ENCODE peak calls at places on chromosome 20, in four cellular contexts. L is mesendoderm, U is neuronal stem cell, Z is IMR-90. B is an unnamed sample.
A peak's percentile ranks its signal among the peaks of the same experiment; 100 is the strongest.

GRCh38 chr20:40191573-40191972 is 497.5 kb downstream of the MAFB start:
- DNase-seq in L (no peak), U (no peak), Z (no peak), B (no peak)

GRCh38 chr20:10185741-10186558 is 32.7 kb upstream of the SNAP25 start:
- DNase-seq in L (no peak), U (no peak), Z (no peak), B (no peak)

GRCh38 chr20:6783752-6784725 is 16.6 kb downstream of the BMP2 start:
- DNase-seq in L (no peak), U (no peak), Z (no peak), B (no peak)

GRCh38 chr20:13061381-13061780 is 52.6 kb downstream of the SPTLC3 start:
- DNase-seq in L (no peak), U (no peak), Z (no peak), B (no peak)

GRCh38 chr20:57425150-57426013 is 34.2 kb downstream of the RBM38 start:
- DNase-seq in L (peak; percentile 29), U (no peak), Z (peak; percentile 8), B (peak; percentile 58)

GRCh38 chr20:46631212-46631869 is 19.9 kb downstream of the SLC13A3 start:
- DNase-seq in L (peak; percentile 70), U (no peak), Z (peak; percentile 15), B (no peak)

GRCh38 chr20:20448891-20449290 is 81.0 kb downstream of the INSM1 start:
- DNase-seq in L (no peak), U (no peak), Z (no peak), B (no peak)

GRCh38 chr20:43409041-43409913 is 48.4 kb upstream of the SRSF6 start:
- DNase-seq in L (peak; percentile 79), U (peak; percentile 38), Z (peak; percentile 52), B (peak; percentile 70)

GRCh38 chr20:20440473-20440872 is 72.6 kb downstream of the INSM1 start:
- DNase-seq in L (no peak), U (no peak), Z (no peak), B (no peak)

GRCh38 chr20:17568045-17568788 is 1.7 kb upstream of the DSTN start:
- DNase-seq in L (peak; percentile 14), U (no peak), Z (no peak), B (no peak)

GRCh38 chr20:14951707-14952106 is 614.3 kb upstream of the FLRT3 start:
- DNase-seq in L (peak; percentile 75), U (no peak), Z (no peak), B (no peak)

GRCh38 chr20:10483691-10484090 is 48.6 kb downstream of the SLX4IP start:
- DNase-seq in L (no peak), U (no peak), Z (no peak), B (no peak)

GRCh38 chr20:48921883-48922867 is 664 bp downstream of the ARFGEF2 start:
- DNase-seq in L (peak; percentile 77), U (no peak), Z (peak; percentile 34), B (no peak)

GRCh38 chr20:24769878-24770627 is 179.0 kb upstream of the CST7 start:
- DNase-seq in L (no peak), U (no peak), Z (no peak), B (peak; percentile 16)

GRCh38 chr20:20073851-20074252 is 21.5 kb downstream of the CFAP61 start:
- DNase-seq in L (no peak), U (no peak), Z (no peak), B (no peak)

GRCh38 chr20:51065615-51066014 is 42.7 kb upstream of the KCNG1 start:
- DNase-seq in L (no peak), U (no peak), Z (no peak), B (no peak)

GRCh38 chr20:15895560-15896084 is 677.6 kb downstream of the KIF16B start:
- DNase-seq in L (no peak), U (no peak), Z (no peak), B (no peak)

GRCh38 chr20:9447182-9447581 is 67.2 kb upstream of the LAMP5 start:
- DNase-seq in L (no peak), U (no peak), Z (no peak), B (no peak)

GRCh38 chr20:49938173-49939163 is 2.3 kb downstream of the RNF114 start:
- DNase-seq in L (no peak), U (no peak), Z (peak; percentile 82), B (no peak)

GRCh38 chr20:59314872-59315500 is 14.6 kb downstream of the EDN3 start:
- DNase-seq in L (no peak), U (no peak), Z (no peak), B (no peak)

GRCh38 chr20:50294164-50295088 is 103.8 kb downstream of the CEBPB start:
- DNase-seq in L (peak; percentile 56), U (no peak), Z (no peak), B (peak; percentile 45)

GRCh38 chr20:22394583-22394982 is 189.8 kb downstream of the FOXA2 start:
- DNase-seq in L (no peak), U (no peak), Z (no peak), B (no peak)

GRCh38 chr20:52004720-52005119 is 186.9 kb downstream of the ZFP64 start:
- DNase-seq in L (no peak), U (no peak), Z (peak; percentile 72), B (no peak)

GRCh38 chr20:22402550-22402949 is 181.8 kb downstream of the FOXA2 start:
- DNase-seq in L (no peak), U (no peak), Z (no peak), B (no peak)

GRCh38 chr20:44475372-44475693 is 341 bp upstream of the TTPAL start:
- DNase-seq in L (no peak), U (no peak), Z (no peak), B (no peak)
- H3K18ac ChIP-seq in L (no peak overlapping the region), U (no peak overlapping the region), Z (peak overlapping the region; percentile 32), B (no peak overlapping the region)

GRCh38 chr20:38798266-38798665 is 7.2 kb upstream of the PPP1R16B start:
- DNase-seq in L (no peak), U (no peak), Z (no peak), B (no peak)
- H4K8ac ChIP-seq in L (no peak overlapping the region), U (no peak overlapping the region), Z (no peak overlapping the region), B (no peak overlapping the region)

GRCh38 chr20:34292496-34292895 is 10.7 kb downstream of the AHCY start:
- DNase-seq in L (no peak), U (no peak), Z (no peak), B (no peak)
- H3K18ac ChIP-seq in L (no peak overlapping the region), U (no peak overlapping the region), Z (no peak overlapping the region), B (no peak overlapping the region)

GRCh38 chr20:35772563-35773058 is 796 bp downstream of the PHF20 start:
- DNase-seq in L (no peak), U (no peak), Z (no peak), B (no peak)

GRCh38 chr20:35771367-35771688 is 487 bp upstream of the PHF20 start:
- DNase-seq in L (no peak), U (no peak), Z (no peak), B (no peak)

GRCh38 chr20:35773154-35773751 is 1.4 kb downstream of the PHF20 start:
- DNase-seq in L (peak; percentile 86), U (no peak), Z (peak; percentile 24), B (no peak)

GRCh38 chr20:35768731-35769664 is 2.8 kb upstream of the PHF20 start:
- DNase-seq in L (peak; percentile 95), U (peak; percentile 61), Z (peak; percentile 98), B (peak; percentile 94)

GRCh38 chr20:35771689-35772562 is at the start of gene PHF20:
- DNase-seq in L (peak; percentile 97), U (peak; percentile 91), Z (peak; percentile 96), B (peak; percentile 98)
- H4K8ac ChIP-seq in L (peak within 1 kb of the TSS; percentile 81), U (no peak within 1 kb of the TSS), Z (peak within 1 kb of the TSS; percentile 81), B (no peak within 1 kb of the TSS)

GRCh38 chr20:5746064-5746463 is 4.1 kb upstream of the SHLD1 start:
- DNase-seq in L (no peak), U (no peak), Z (no peak), B (no peak)

GRCh38 chr20:5748246-5748645 is 2.0 kb upstream of the SHLD1 start:
- DNase-seq in L (no peak), U (no peak), Z (no peak), B (no peak)

GRCh38 chr20:5751856-5752255 is 1.7 kb downstream of the SHLD1 start:
- DNase-seq in L (peak; percentile 18), U (no peak), Z (no peak), B (no peak)

GRCh38 chr20:5745416-5745968 is 4.7 kb upstream of the SHLD1 start:
- DNase-seq in L (no peak), U (no peak), Z (no peak), B (no peak)

GRCh38 chr20:5749512-5750490 is at the start of gene SHLD1:
- DNase-seq in L (peak; percentile 95), U (peak; percentile 56), Z (peak; percentile 88), B (peak; percentile 88)
- H3K18ac ChIP-seq in L (peak within 1 kb of the TSS; percentile 90), U (peak within 1 kb of the TSS; percentile 38), Z (peak within 1 kb of the TSS; percentile 58), B (peak within 1 kb of the TSS; percentile 74)

DNA sequence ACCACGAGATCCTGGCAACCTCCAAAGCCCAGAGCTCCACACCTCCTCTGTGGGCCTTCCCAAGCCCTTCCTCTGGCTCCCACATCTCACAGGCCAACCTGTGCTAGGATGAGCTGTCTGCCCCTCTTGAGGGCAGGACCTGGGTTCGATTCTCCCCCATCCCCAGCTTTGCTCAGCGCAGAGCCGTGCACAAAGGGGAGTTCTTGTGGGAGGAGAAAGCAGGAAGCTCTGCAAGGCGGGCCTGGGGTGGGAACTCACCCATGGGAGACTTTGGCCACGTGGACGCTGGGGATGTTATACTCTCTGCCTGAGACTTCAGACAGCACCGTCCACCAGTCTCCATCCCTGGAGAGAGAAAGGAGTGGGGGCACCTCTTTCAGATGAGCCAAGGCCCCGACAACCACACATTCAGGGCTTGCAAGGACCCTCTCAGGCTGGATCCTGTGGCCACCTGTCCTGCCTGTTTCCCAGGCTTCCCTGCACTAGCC is 12.7 kb downstream of the SLA2 start:
- DNase-seq in L (no peak), U (no peak), Z (no peak), B (no peak)
- H4K8ac ChIP-seq in L (no peak overlapping the region), U (no peak overlapping the region), Z (no peak overlapping the region), B (no peak overlapping the region)

GRCh38 chr20:53827292-53827995 is 233.8 kb upstream of the ZNF217 start:
- DNase-seq in L (no peak), U (no peak), Z (no peak), B (no peak)

GRCh38 chr20:53829706-53830521 is 236.3 kb upstream of the ZNF217 start:
- DNase-seq in L (no peak), U (no peak), Z (peak; percentile 51), B (no peak)

GRCh38 chr20:53828673-53829085 is 235.0 kb upstream of the ZNF217 start:
- DNase-seq in L (peak; percentile 67), U (no peak), Z (peak; percentile 95), B (no peak)

GRCh38 chr20:53827996-53828672 is 234.5 kb upstream of the ZNF217 start:
- DNase-seq in L (peak; percentile 12), U (no peak), Z (peak; percentile 98), B (no peak)

DNA sequence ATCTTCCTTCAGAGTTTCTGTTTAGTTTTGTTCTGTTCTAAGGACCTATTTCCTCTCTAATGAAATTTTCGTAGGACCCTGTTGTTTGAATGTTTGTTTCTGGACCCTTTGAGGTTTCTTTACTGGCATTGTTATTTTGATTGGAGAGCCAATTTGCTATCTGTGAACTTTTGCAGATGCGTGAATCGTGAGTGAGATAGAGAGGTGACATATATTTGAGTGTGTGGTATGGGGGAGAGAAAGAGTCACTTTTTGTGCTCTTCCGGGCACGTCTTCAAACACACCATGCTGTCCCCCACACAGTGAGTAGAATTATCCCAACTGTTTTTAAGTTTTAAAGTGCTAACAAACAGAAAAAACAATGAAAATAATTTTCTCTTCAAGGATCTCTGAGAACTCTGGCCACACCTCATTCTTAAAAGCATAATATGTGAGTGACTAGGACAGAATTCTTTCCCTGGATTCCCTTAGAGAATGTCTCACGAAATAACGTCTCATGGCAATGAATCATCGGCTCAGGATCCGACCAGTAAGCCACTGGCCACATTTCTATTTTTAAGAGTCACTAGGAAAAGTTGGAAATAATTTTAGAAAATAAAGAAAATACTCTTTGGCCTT is 235.6 kb upstream of the ZNF217 start:
- DNase-seq in L (peak; percentile 73), U (no peak), Z (peak; percentile 97), B (no peak)
- H3K18ac ChIP-seq in L (peak overlapping the region; percentile 60), U (no peak overlapping the region), Z (peak overlapping the region; percentile 100), B (no peak overlapping the region)